ENCODE peak calls at places on chromosome 9, in four cellular contexts. O is activated T-helper 1 cell treated with anti-CD3 and anti-CD28 coated beads, Interleukin-12 subunit alpha, Interleukin-12 subunit beta, Interleukin-2, Interleukin-4 antibody, amounts not matched to agents 30 ng/mL and 10 ng/mL and 1 ng/mL, durations not matched to agents 14 hours and 24 hours and 36 hours; J is cardiac fibroblast; V is left ventricle myocardium inferior. I is an unnamed sample.

GRCh38 chr9:83027153-83027867 is 35.6 kb downstream of the RASEF start:
- DNase-seq in O (no peak), J (peak), V (no peak), I (peak)

GRCh38 chr9:14269911-14270310 is 44.0 kb downstream of the NFIB start:
- DNase-seq in O (no peak), J (no peak), V (no peak), I (no peak)

GRCh38 chr9:93911871-93912554 is 43.1 kb downstream of the BARX1 start:
- DNase-seq in O (no peak), J (no peak), V (peak), I (no peak)

GRCh38 chr9:79858509-79858908 is 286.7 kb downstream of the TLE4 start:
- DNase-seq in O (no peak), J (peak), V (no peak), I (no peak)

GRCh38 chr9:72661401-72662135 is 140.2 kb downstream of the TMC1 start:
- DNase-seq in O (no peak), J (peak), V (no peak), I (no peak)

GRCh38 chr9:35673132-35673997 is at the start of gene CA9:
- DNase-seq in O (no peak), J (no peak), V (peak), I (peak)

GRCh38 chr9:71349218-71349617 is 227.8 kb upstream of the TRPM3 start:
- DNase-seq in O (no peak), J (peak), V (no peak), I (no peak)

GRCh38 chr9:124659099-124659659 is 111.9 kb downstream of the NR6A1 start:
- DNase-seq in O (no peak), J (peak), V (peak), I (peak)

GRCh38 chr9:20636883-20637440 is 14.7 kb upstream of the MLLT3 start:
- DNase-seq in O (no peak), J (peak), V (no peak), I (no peak)

GRCh38 chr9:108816037-108816436 is 39.7 kb downstream of the ACTL7B start:
- DNase-seq in O (no peak), J (no peak), V (peak), I (no peak)

GRCh38 chr9:123656565-123656964 is 273.4 kb downstream of the DENND1A start:
- DNase-seq in O (no peak), J (peak), V (no peak), I (no peak)

GRCh38 chr9:134328841-134329575 is 2.8 kb downstream of the RXRA start:
- DNase-seq in O (no peak), J (peak), V (peak), I (no peak)

GRCh38 chr9:134325096-134325812 is 1.0 kb upstream of the RXRA start:
- DNase-seq in O (no peak), J (peak), V (peak), I (no peak)

GRCh38 chr9:87152206-87152605 is 204.9 kb upstream of the GAS1 start:
- DNase-seq in O (no peak), J (no peak), V (no peak), I (no peak)

GRCh38 chr9:121545875-121546423 is 46.3 kb upstream of the GGTA1 start:
- DNase-seq in O (peak), J (peak), V (peak), I (peak)

GRCh38 chr9:83538890-83539238 is 663 bp upstream of the FRMD3 start:
- DNase-seq in O (no peak), J (no peak), V (no peak), I (no peak)

GRCh38 chr9:88988796-88989641 is 2.2 kb upstream of the S1PR3 start:
- DNase-seq in O (peak), J (peak), V (no peak), I (no peak)

GRCh38 chr9:13535141-13535540 is 255.6 kb upstream of the MPDZ start:
- DNase-seq in O (no peak), J (no peak), V (no peak), I (no peak)

GRCh38 chr9:136799079-136799853 is 3.1 kb downstream of the CCDC183 start:
- DNase-seq in O (no peak), J (no peak), V (no peak), I (no peak)

GRCh38 chr9:99057665-99058625 is 47.0 kb upstream of the TGFBR1 start:
- DNase-seq in O (peak), J (peak), V (no peak), I (no peak)

GRCh38 chr9:99515874-99516656 is 294.0 kb downstream of the SEC61B start:
- DNase-seq in O (no peak), J (no peak), V (no peak), I (no peak)